ENCODE peak calls at places on chromosomes 16 and 17, in ten cellular contexts. T is mammary epithelial cell, C is Caco-2, K is lower leg skin, I is cardiac fibroblast, V is tibial nerve, F is cardiac muscle cell, S is HCT116, J is body of pancreas, U is neural crest cell. H is an unnamed sample.
A peak's percentile ranks its signal among the peaks of the same experiment; 100 is the strongest.

GRCh38 chr17:74499992-74500391 is 31.3 kb downstream of the CD300LB start:
- DNase-seq in T (no peak), C (no peak), K (no peak), I (no peak), V (no peak), F (no peak), S (no peak), J (no peak), U (no peak), H (no peak)

GRCh38 chr16:50828164-50828702 is 86.3 kb downstream of the CYLD start:
- DNase-seq in T (no peak), C (no peak), K (no peak), I (no peak), V (no peak), F (no peak), S (no peak), J (no peak), U (no peak), H (no peak)

GRCh38 chr16:88074041-88074440 is 122.8 kb downstream of the BANP start:
- DNase-seq in T (no peak), C (no peak), K (no peak), I (no peak), V (no peak), F (no peak), S (no peak), J (no peak), U (no peak), H (no peak)

GRCh38 chr16:72256398-72257048 is 84.6 kb upstream of the PMFBP1 start:
- DNase-seq in T (peak; percentile 51), C (no peak), K (peak; percentile 44), I (peak; percentile 69), V (no peak), F (no peak), S (no peak), J (no peak), U (no peak), H (no peak)

GRCh38 chr17:8326591-8327583 is 12.8 kb upstream of the ODF4 start:
- DNase-seq in T (no peak), C (no peak), K (no peak), I (peak; percentile 45), V (no peak), F (peak; percentile 39), S (no peak), J (peak; percentile 20), U (peak; percentile 26), H (no peak)

GRCh38 chr17:46795379-46795952 is 23.0 kb downstream of the WNT3 start:
- DNase-seq in T (no peak), C (no peak), K (no peak), I (no peak), V (no peak), F (no peak), S (peak; percentile 84), J (no peak), U (no peak), H (no peak)

GRCh38 chr17:80047176-80047575 is 10.7 kb downstream of the CCDC40 start:
- DNase-seq in T (no peak), C (no peak), K (no peak), I (no peak), V (no peak), F (no peak), S (no peak), J (no peak), U (no peak), H (no peak)

GRCh38 chr17:29080323-29080722 is 37.4 kb downstream of the PIPOX start:
- DNase-seq in T (no peak), C (no peak), K (no peak), I (no peak), V (no peak), F (no peak), S (no peak), J (no peak), U (no peak), H (no peak)

GRCh38 chr17:63550816-63551639 is 751 bp downstream of the DCAF7 start:
- DNase-seq in T (peak; percentile 33), C (no peak), K (no peak), I (peak; percentile 40), V (no peak), F (peak; percentile 80), S (no peak), J (no peak), U (peak; percentile 30), H (no peak)

GRCh38 chr17:8887834-8888703 is 20.6 kb upstream of the PIK3R6 start:
- DNase-seq in T (no peak), C (peak; percentile 32), K (no peak), I (peak; percentile 24), V (no peak), F (peak; percentile 71), S (no peak), J (no peak), U (peak; percentile 71), H (no peak)

GRCh38 chr17:50686494-50687199 is 21.1 kb downstream of the ANKRD40 start:
- DNase-seq in T (no peak), C (peak; percentile 94), K (peak; percentile 68), I (peak; percentile 81), V (no peak), F (no peak), S (peak; percentile 92), J (peak; percentile 87), U (no peak), H (no peak)

GRCh38 chr17:40615295-40615988 is 32.2 kb downstream of the SMARCE1 start:
- DNase-seq in T (peak; percentile 67), C (peak; percentile 87), K (no peak), I (peak; percentile 56), V (no peak), F (peak; percentile 66), S (peak; percentile 69), J (peak; percentile 41), U (no peak), H (no peak)

GRCh38 chr16:66422366-66422765 is 4.7 kb upstream of the BEAN1 start:
- DNase-seq in T (no peak), C (no peak), K (no peak), I (no peak), V (no peak), F (no peak), S (no peak), J (no peak), U (no peak), H (no peak)

DNA sequence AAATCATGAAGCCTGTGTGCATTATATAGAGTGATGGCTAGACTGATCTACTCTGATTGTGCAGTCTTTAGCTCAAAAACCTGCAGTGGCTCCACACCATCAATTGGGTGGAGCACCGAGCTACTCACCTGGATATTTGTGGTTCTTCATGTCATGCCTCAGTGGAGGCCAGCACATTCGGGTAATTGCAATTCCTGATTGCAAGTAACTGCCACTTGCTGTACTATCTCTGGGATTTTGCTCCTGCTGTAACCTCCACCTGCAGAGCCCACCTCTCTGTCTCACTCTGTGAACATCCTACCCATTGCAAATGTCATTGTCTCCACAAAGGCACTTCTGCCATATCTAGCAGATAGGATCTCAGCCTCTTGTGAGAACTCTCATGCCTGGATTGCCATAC is 1.7 kb upstream of the CCL1 start:
- DNase-seq in T (no peak), C (no peak), K (no peak), I (no peak), V (no peak), F (no peak), S (no peak), J (no peak), U (no peak), H (no peak)
- TF ChIP-seq CTCF in T (no peak), C (no peak), K (no peak), I (no peak), V (no peak), F (no peak), S (no peak), J (no peak), U (no peak), H (no peak)

DNA sequence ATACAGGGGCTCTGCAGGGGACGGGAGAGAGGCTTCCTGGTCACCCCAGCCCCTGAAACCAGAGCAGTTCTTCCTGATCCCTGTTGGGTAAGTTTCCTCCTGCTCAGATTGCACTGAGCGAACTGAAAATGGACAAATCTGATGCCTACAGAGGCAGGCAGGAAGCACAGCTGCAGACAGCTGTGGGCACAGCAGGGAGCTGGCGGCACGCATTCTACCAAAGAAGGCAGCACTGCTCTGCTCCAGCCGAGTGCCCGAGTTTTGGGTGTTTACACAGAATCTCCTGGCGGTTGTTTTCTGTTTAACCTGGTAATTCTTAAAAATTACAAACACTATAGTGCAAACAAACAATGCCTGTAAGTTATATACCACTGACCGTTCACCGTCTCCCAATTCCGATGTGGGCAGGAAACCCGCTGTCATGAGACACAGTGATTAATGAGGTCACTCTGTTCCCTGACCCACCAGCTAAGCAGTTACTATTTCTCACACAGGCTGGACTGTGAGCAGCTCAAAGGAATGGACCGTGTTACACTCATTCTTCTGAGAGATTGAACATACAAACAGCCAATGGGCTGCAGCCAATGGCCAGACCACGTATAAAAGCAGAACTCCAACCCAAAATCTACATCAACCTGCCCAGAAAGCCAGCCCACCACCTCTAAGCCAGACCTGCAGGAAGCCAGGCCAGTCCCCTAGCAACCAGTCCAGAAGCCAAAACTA is 25.5 kb downstream of the NSMCE1 start:
- DNase-seq in T (no peak), C (no peak), K (no peak), I (peak; percentile 91), V (no peak), F (peak; percentile 61), S (no peak), J (no peak), U (no peak), H (no peak)
- TF ChIP-seq CTCF in T (no peak), C (no peak), K (no peak), I (peak; percentile 5), V (no peak), F (peak; percentile 2), S (no peak), J (no peak), U (no peak), H (no peak)

GRCh38 chr16:22120440-22120839 is 28.1 kb downstream of the VWA3A start:
- DNase-seq in T (no peak), C (no peak), K (no peak), I (no peak), V (no peak), F (peak; percentile 8), S (no peak), J (no peak), U (no peak), H (no peak)
- TF ChIP-seq CTCF in T (no peak), C (no peak), K (no peak), I (no peak), V (no peak), F (no peak), S (no peak), J (no peak), U (no peak), H (no peak)

GRCh38 chr16:86730086-86730485 is 151.7 kb downstream of the FOXL1 start:
- DNase-seq in T (no peak), C (no peak), K (no peak), I (no peak), V (no peak), F (no peak), S (no peak), J (no peak), U (no peak), H (no peak)

GRCh38 chr16:86725401-86725800 is 147.1 kb downstream of the FOXL1 start:
- DNase-seq in T (no peak), C (no peak), K (no peak), I (no peak), V (no peak), F (no peak), S (no peak), J (no peak), U (no peak), H (no peak)

GRCh38 chr16:86726340-86726739 is 148.0 kb downstream of the FOXL1 start:
- DNase-seq in T (no peak), C (no peak), K (no peak), I (no peak), V (no peak), F (no peak), S (no peak), J (no peak), U (no peak), H (no peak)

GRCh38 chr16:86723699-86724098 is 145.3 kb downstream of the FOXL1 start:
- DNase-seq in T (no peak), C (no peak), K (no peak), I (no peak), V (no peak), F (peak; percentile 44), S (peak; percentile 21), J (no peak), U (no peak), H (no peak)

GRCh38 chr16:86727131-86727530 is 148.8 kb downstream of the FOXL1 start:
- DNase-seq in T (no peak), C (no peak), K (no peak), I (no peak), V (no peak), F (peak; percentile 48), S (no peak), J (no peak), U (no peak), H (no peak)
- TF ChIP-seq CTCF in T (no peak), C (no peak), K (no peak), I (no peak), V (no peak), F (no peak), S (no peak), J (no peak), U (no peak), H (no peak)